ENCODE peak calls at places on chromosomes 3 and 15, in eight cellular contexts. One of them, this sample, is unnamed.

GRCh38 chr3:61725851-61726333 is 164.5 kb downstream of the PTPRG start:
- DNase-seq in caudate nucleus: no peak
- DNase-seq in iPS DF 6.9: no peak
- DNase-seq in CD4-positive, CD25-positive, alpha-beta regulatory T cell: no peak
- DNase-seq in H9: no peak
- DNase-seq in fibroblast of lung: peak; percentile 85
- DNase-seq in aorta: no peak
- DNase-seq in GM23338: peak; percentile 52
- DNase-seq in this sample: no peak

GRCh38 chr3:190595212-190595795 is 81.4 kb downstream of the IL1RAP start:
- DNase-seq in caudate nucleus: no peak
- DNase-seq in iPS DF 6.9: no peak
- DNase-seq in CD4-positive, CD25-positive, alpha-beta regulatory T cell: no peak
- DNase-seq in H9: no peak
- DNase-seq in fibroblast of lung: no peak
- DNase-seq in aorta: no peak
- DNase-seq in GM23338: no peak
- DNase-seq in this sample: no peak

GRCh38 chr15:59191855-59192237 is 14.8 kb upstream of the LDHAL6B start:
- DNase-seq in caudate nucleus: no peak
- DNase-seq in iPS DF 6.9: no peak
- DNase-seq in CD4-positive, CD25-positive, alpha-beta regulatory T cell: no peak
- DNase-seq in H9: no peak
- DNase-seq in fibroblast of lung: peak; percentile 98
- DNase-seq in aorta: no peak
- DNase-seq in GM23338: no peak
- DNase-seq in this sample: no peak

GRCh38 chr15:58148633-58149032 is 10.5 kb downstream of the AQP9 start:
- DNase-seq in caudate nucleus: no peak
- DNase-seq in iPS DF 6.9: no peak
- DNase-seq in CD4-positive, CD25-positive, alpha-beta regulatory T cell: no peak
- DNase-seq in H9: no peak
- DNase-seq in fibroblast of lung: no peak
- DNase-seq in aorta: no peak
- DNase-seq in GM23338: no peak
- DNase-seq in this sample: no peak

GRCh38 chr3:194931366-194931765 is 245.7 kb downstream of the FAM43A start:
- DNase-seq in caudate nucleus: no peak
- DNase-seq in iPS DF 6.9: no peak
- DNase-seq in CD4-positive, CD25-positive, alpha-beta regulatory T cell: no peak
- DNase-seq in H9: no peak
- DNase-seq in fibroblast of lung: peak; percentile 39
- DNase-seq in aorta: no peak
- DNase-seq in GM23338: no peak
- DNase-seq in this sample: no peak

GRCh38 chr3:59894425-59895146 is 844.8 kb upstream of the CFAP20DC start:
- DNase-seq in caudate nucleus: no peak
- DNase-seq in iPS DF 6.9: no peak
- DNase-seq in CD4-positive, CD25-positive, alpha-beta regulatory T cell: no peak
- DNase-seq in H9: no peak
- DNase-seq in fibroblast of lung: no peak
- DNase-seq in aorta: no peak
- DNase-seq in GM23338: no peak
- DNase-seq in this sample: no peak

GRCh38 chr3:175155172-175155571 is 296.0 kb downstream of the NAALADL2 start:
- DNase-seq in caudate nucleus: no peak
- DNase-seq in iPS DF 6.9: no peak
- DNase-seq in CD4-positive, CD25-positive, alpha-beta regulatory T cell: no peak
- DNase-seq in H9: no peak
- DNase-seq in fibroblast of lung: no peak
- DNase-seq in aorta: no peak
- DNase-seq in GM23338: peak; percentile 2
- DNase-seq in this sample: no peak

GRCh38 chr3:170421147-170421641 is 2.5 kb downstream of the CLDN11 start:
- DNase-seq in caudate nucleus: peak; percentile 72
- DNase-seq in iPS DF 6.9: no peak
- DNase-seq in CD4-positive, CD25-positive, alpha-beta regulatory T cell: no peak
- DNase-seq in H9: no peak
- DNase-seq in fibroblast of lung: peak; percentile 50
- DNase-seq in aorta: no peak
- DNase-seq in GM23338: no peak
- DNase-seq in this sample: no peak

GRCh38 chr15:67831363-67831762 is 6.1 kb downstream of the SKOR1 start:
- DNase-seq in caudate nucleus: no peak
- DNase-seq in iPS DF 6.9: no peak
- DNase-seq in CD4-positive, CD25-positive, alpha-beta regulatory T cell: no peak
- DNase-seq in H9: no peak
- DNase-seq in fibroblast of lung: no peak
- DNase-seq in aorta: no peak
- DNase-seq in GM23338: no peak
- DNase-seq in this sample: no peak

GRCh38 chr15:92500023-92500630 is 106.4 kb downstream of the ST8SIA2 start:
- DNase-seq in caudate nucleus: no peak
- DNase-seq in iPS DF 6.9: no peak
- DNase-seq in CD4-positive, CD25-positive, alpha-beta regulatory T cell: no peak
- DNase-seq in H9: no peak
- DNase-seq in fibroblast of lung: no peak
- DNase-seq in aorta: no peak
- DNase-seq in GM23338: no peak
- DNase-seq in this sample: no peak

GRCh38 chr15:63456253-63456652 is 48.1 kb upstream of the USP3 start:
- DNase-seq in caudate nucleus: no peak
- DNase-seq in iPS DF 6.9: no peak
- DNase-seq in CD4-positive, CD25-positive, alpha-beta regulatory T cell: no peak
- DNase-seq in H9: no peak
- DNase-seq in fibroblast of lung: no peak
- DNase-seq in aorta: no peak
- DNase-seq in GM23338: no peak
- DNase-seq in this sample: no peak

DNA sequence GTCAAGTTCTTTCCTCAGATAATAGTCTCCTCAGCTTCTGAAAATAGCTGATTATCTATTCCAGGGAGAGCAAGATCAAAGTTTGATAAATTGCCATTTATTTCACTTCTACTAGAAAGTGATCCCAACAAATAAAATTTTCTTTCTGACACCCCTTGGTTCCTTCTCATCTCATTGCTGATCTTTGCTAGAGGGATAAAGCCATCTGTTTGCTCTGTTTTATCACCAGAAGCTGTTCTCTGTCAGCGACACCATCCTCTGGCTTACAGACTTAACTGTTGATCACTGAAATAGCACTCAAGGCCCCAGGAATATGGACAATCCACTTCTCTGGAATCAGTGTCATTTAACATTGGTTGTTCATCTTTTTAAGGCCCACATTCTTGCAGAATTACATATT is 219.0 kb downstream of the LSAMP start:
- DNase-seq in caudate nucleus: no peak
- DNase-seq in iPS DF 6.9: no peak
- DNase-seq in CD4-positive, CD25-positive, alpha-beta regulatory T cell: no peak
- DNase-seq in H9: no peak
- DNase-seq in fibroblast of lung: no peak
- DNase-seq in aorta: no peak
- DNase-seq in GM23338: no peak
- DNase-seq in this sample: no peak
- H3K27ac ChIP-seq in caudate nucleus: no peak overlapping the region
- H3K27ac ChIP-seq in iPS DF 6.9: no peak overlapping the region
- H3K27ac ChIP-seq in CD4-positive, CD25-positive, alpha-beta regulatory T cell: no peak overlapping the region
- H3K27ac ChIP-seq in H9: no peak overlapping the region
- H3K27ac ChIP-seq in fibroblast of lung: no peak overlapping the region
- H3K27ac ChIP-seq in aorta: no peak overlapping the region
- H3K27ac ChIP-seq in GM23338: no peak overlapping the region
- H3K27ac ChIP-seq in this sample: no peak overlapping the region

GRCh38 chr3:45819543-45819942 is 22.4 kb downstream of the LZTFL1 start:
- DNase-seq in caudate nucleus: no peak
- DNase-seq in iPS DF 6.9: no peak
- DNase-seq in CD4-positive, CD25-positive, alpha-beta regulatory T cell: no peak
- DNase-seq in H9: no peak
- DNase-seq in fibroblast of lung: peak; percentile 18
- DNase-seq in aorta: no peak
- DNase-seq in GM23338: no peak
- DNase-seq in this sample: no peak

GRCh38 chr3:45817788-45818523 is 21.6 kb upstream of the SLC6A20 start:
- DNase-seq in caudate nucleus: no peak
- DNase-seq in iPS DF 6.9: no peak
- DNase-seq in CD4-positive, CD25-positive, alpha-beta regulatory T cell: no peak
- DNase-seq in H9: no peak
- DNase-seq in fibroblast of lung: peak; percentile 99
- DNase-seq in aorta: peak; percentile 54
- DNase-seq in GM23338: no peak
- DNase-seq in this sample: no peak

GRCh38 chr3:45814322-45814721 is 18.0 kb upstream of the SLC6A20 start:
- DNase-seq in caudate nucleus: no peak
- DNase-seq in iPS DF 6.9: no peak
- DNase-seq in CD4-positive, CD25-positive, alpha-beta regulatory T cell: no peak
- DNase-seq in H9: no peak
- DNase-seq in fibroblast of lung: no peak
- DNase-seq in aorta: no peak
- DNase-seq in GM23338: no peak
- DNase-seq in this sample: no peak

GRCh38 chr3:45821127-45821526 is 20.8 kb downstream of the LZTFL1 start:
- DNase-seq in caudate nucleus: no peak
- DNase-seq in iPS DF 6.9: no peak
- DNase-seq in CD4-positive, CD25-positive, alpha-beta regulatory T cell: no peak
- DNase-seq in H9: no peak
- DNase-seq in fibroblast of lung: no peak
- DNase-seq in aorta: no peak
- DNase-seq in GM23338: no peak
- DNase-seq in this sample: no peak

DNA sequence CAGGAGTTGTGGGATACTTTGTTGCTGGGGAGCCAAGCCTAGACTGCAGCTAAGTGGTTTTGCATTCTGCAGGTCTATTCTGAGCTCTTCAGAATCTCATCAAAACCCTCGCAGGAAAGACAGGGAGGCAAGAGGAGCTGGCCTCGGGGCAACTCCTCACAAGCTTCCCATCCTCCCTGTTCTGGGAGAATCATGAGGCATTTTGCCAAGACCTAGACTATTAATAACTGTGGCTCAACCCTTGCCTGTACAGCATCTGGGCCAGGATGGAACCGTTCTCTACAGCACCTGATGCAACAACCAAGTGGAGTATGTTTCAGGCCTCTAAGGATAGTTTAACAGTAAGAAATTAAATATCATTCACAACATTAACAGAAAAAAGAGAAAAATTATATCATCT is 20.2 kb upstream of the SLC6A20 start:
- DNase-seq in caudate nucleus: no peak
- DNase-seq in iPS DF 6.9: no peak
- DNase-seq in CD4-positive, CD25-positive, alpha-beta regulatory T cell: no peak
- DNase-seq in H9: no peak
- DNase-seq in fibroblast of lung: peak; percentile 31
- DNase-seq in aorta: no peak
- DNase-seq in GM23338: no peak
- DNase-seq in this sample: no peak
- H3K27ac ChIP-seq in caudate nucleus: no peak overlapping the region
- H3K27ac ChIP-seq in iPS DF 6.9: no peak overlapping the region
- H3K27ac ChIP-seq in CD4-positive, CD25-positive, alpha-beta regulatory T cell: no peak overlapping the region
- H3K27ac ChIP-seq in H9: no peak overlapping the region
- H3K27ac ChIP-seq in fibroblast of lung: no peak overlapping the region
- H3K27ac ChIP-seq in aorta: no peak overlapping the region
- H3K27ac ChIP-seq in GM23338: no peak overlapping the region
- H3K27ac ChIP-seq in this sample: no peak overlapping the region

GRCh38 chr15:69456208-69457166 is 3.9 kb downstream of the RPLP1 start:
- DNase-seq in caudate nucleus: no peak
- DNase-seq in iPS DF 6.9: no peak
- DNase-seq in CD4-positive, CD25-positive, alpha-beta regulatory T cell: no peak
- DNase-seq in H9: no peak
- DNase-seq in fibroblast of lung: no peak
- DNase-seq in aorta: no peak
- DNase-seq in GM23338: no peak
- DNase-seq in this sample: no peak

GRCh38 chr15:69457304-69458280 is 5.0 kb downstream of the RPLP1 start:
- DNase-seq in caudate nucleus: no peak
- DNase-seq in iPS DF 6.9: no peak
- DNase-seq in CD4-positive, CD25-positive, alpha-beta regulatory T cell: no peak
- DNase-seq in H9: no peak
- DNase-seq in fibroblast of lung: no peak
- DNase-seq in aorta: no peak
- DNase-seq in GM23338: no peak
- DNase-seq in this sample: no peak

GRCh38 chr15:69462030-69462492 is 9.4 kb downstream of the RPLP1 start:
- DNase-seq in caudate nucleus: no peak
- DNase-seq in iPS DF 6.9: no peak
- DNase-seq in CD4-positive, CD25-positive, alpha-beta regulatory T cell: no peak
- DNase-seq in H9: no peak
- DNase-seq in fibroblast of lung: no peak
- DNase-seq in aorta: peak; percentile 56
- DNase-seq in GM23338: no peak
- DNase-seq in this sample: no peak

GRCh38 chr15:69460481-69460880 is 7.9 kb downstream of the RPLP1 start:
- DNase-seq in caudate nucleus: no peak
- DNase-seq in iPS DF 6.9: no peak
- DNase-seq in CD4-positive, CD25-positive, alpha-beta regulatory T cell: no peak
- DNase-seq in H9: no peak
- DNase-seq in fibroblast of lung: no peak
- DNase-seq in aorta: no peak
- DNase-seq in GM23338: no peak
- DNase-seq in this sample: no peak

DNA sequence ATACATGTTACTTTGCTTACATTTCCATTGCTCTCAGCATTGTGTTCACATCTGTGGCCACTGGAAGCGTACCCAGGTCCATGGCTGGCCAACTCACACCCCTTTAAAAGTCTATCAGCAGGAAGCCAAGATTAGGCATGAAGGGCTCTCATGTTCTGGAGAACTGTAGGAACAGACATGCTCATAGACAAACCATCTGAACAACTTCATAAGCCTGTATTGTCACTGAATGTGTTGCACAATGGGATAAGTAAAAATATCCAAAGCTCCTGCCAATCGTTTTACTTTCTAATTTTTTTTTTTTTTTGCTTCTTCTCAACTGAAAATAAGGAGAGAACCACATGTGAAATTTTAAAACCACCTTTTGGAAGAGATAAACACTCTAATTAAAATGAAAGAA is 6.4 kb downstream of the RPLP1 start:
- DNase-seq in caudate nucleus: no peak
- DNase-seq in iPS DF 6.9: no peak
- DNase-seq in CD4-positive, CD25-positive, alpha-beta regulatory T cell: no peak
- DNase-seq in H9: no peak
- DNase-seq in fibroblast of lung: no peak
- DNase-seq in aorta: no peak
- DNase-seq in GM23338: no peak
- DNase-seq in this sample: no peak
- H3K27ac ChIP-seq in caudate nucleus: no peak overlapping the region
- H3K27ac ChIP-seq in iPS DF 6.9: no peak overlapping the region
- H3K27ac ChIP-seq in CD4-positive, CD25-positive, alpha-beta regulatory T cell: no peak overlapping the region
- H3K27ac ChIP-seq in H9: no peak overlapping the region
- H3K27ac ChIP-seq in fibroblast of lung: no peak overlapping the region
- H3K27ac ChIP-seq in aorta: no peak overlapping the region
- H3K27ac ChIP-seq in GM23338: peak overlapping the region; percentile 18
- H3K27ac ChIP-seq in this sample: no peak overlapping the region

DNA sequence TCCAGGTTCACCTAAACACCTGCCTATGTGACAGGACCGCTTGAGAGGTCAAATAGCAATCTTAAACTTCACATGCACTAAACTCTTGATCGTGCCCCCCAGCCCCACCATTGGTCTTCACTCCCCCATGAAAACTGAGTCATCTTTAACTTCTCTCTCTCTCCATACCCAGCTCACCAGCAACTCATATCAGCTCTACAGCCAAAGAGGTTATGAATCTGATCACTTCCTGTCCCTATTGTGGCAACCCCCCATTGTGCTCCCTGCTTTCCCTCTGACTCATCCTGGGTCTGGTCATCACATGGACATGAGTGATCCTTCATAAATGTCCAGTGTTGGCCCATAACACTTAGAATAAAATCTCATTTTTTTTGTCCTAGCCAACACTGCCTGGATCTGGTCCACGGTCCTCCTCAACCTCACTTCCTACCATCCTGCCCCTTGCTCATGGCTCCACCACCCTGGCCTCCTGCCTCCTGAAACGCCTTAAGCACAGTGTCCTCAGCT is 103.4 kb upstream of the HACD2 start:
- DNase-seq in caudate nucleus: no peak
- DNase-seq in iPS DF 6.9: no peak
- DNase-seq in CD4-positive, CD25-positive, alpha-beta regulatory T cell: no peak
- DNase-seq in H9: no peak
- DNase-seq in fibroblast of lung: peak; percentile 97
- DNase-seq in aorta: peak; percentile 63
- DNase-seq in GM23338: no peak
- DNase-seq in this sample: no peak
- H3K27ac ChIP-seq in caudate nucleus: no peak overlapping the region
- H3K27ac ChIP-seq in iPS DF 6.9: no peak overlapping the region
- H3K27ac ChIP-seq in CD4-positive, CD25-positive, alpha-beta regulatory T cell: no peak overlapping the region
- H3K27ac ChIP-seq in H9: no peak overlapping the region
- H3K27ac ChIP-seq in fibroblast of lung: peak overlapping the region; percentile 63
- H3K27ac ChIP-seq in aorta: peak overlapping the region; percentile 78
- H3K27ac ChIP-seq in GM23338: no peak overlapping the region
- H3K27ac ChIP-seq in this sample: no peak overlapping the region